ENCODE peak calls at places on chromosomes 1 and 21, in four cellular contexts. X, K, A and O are unnamed samples.

GRCh38 chr21:29215709-29216108 is 83.0 kb upstream of the BACH1 start:
- DNase-seq in A (no peak), K (no peak), X (no peak), O (no peak)

GRCh38 chr1:212284332-212284743 is 872 bp upstream of the PPP2R5A start:
- DNase-seq in K (peak), A (no peak), X (no peak), O (no peak)

GRCh38 chr1:111463029-111463683 is 10.6 kb upstream of the C1orf162 start:
- DNase-seq in K (no peak), A (no peak), X (no peak), O (peak)

GRCh38 chr1:214658785-214659184 is 55.8 kb downstream of the CENPF start:
- DNase-seq in X (no peak), K (peak), A (no peak), O (no peak)

GRCh38 chr1:55035904-55036303 is 3.4 kb upstream of the PCSK9 start:
- DNase-seq in K (no peak), X (no peak), A (no peak), O (no peak)

GRCh38 chr21:38815060-38815405 is 9.3 kb downstream of the ETS2 start:
- DNase-seq in K (no peak), X (no peak), A (no peak), O (no peak)

GRCh38 chr1:55402676-55403464 is 187.7 kb upstream of the USP24 start:
- DNase-seq in A (no peak), K (no peak), X (no peak), O (no peak)

GRCh38 chr1:230113605-230114241 is 46.7 kb downstream of the GALNT2 start:
- DNase-seq in A (no peak), X (peak), K (no peak), O (peak)

GRCh38 chr1:182446033-182446669 is 3.8 kb upstream of the RGSL1 start:
- DNase-seq in A (no peak), K (peak), X (no peak), O (peak)

GRCh38 chr1:178776553-178776952 is 51.5 kb downstream of the RALGPS2 start:
- DNase-seq in X (no peak), A (no peak), K (no peak), O (no peak)

GRCh38 chr1:39509360-39510009 is 18.0 kb downstream of the BMP8A start:
- DNase-seq in X (no peak), A (no peak), K (no peak), O (no peak)

GRCh38 chr21:20254964-20255363 is 743.2 kb upstream of the NCAM2 start:
- DNase-seq in X (no peak), A (no peak), K (no peak), O (no peak)

GRCh38 chr1:117076648-117077047 is 16.5 kb downstream of the TTF2 start:
- DNase-seq in A (no peak), X (no peak), K (no peak), O (no peak)

GRCh38 chr1:229141701-229142377 is 129.1 kb upstream of the RAB4A start:
- DNase-seq in A (no peak), X (no peak), K (no peak), O (no peak)

GRCh38 chr1:23394176-23394575 is 24.5 kb upstream of the ZNF436 start:
- DNase-seq in A (no peak), X (no peak), K (no peak), O (no peak)

GRCh38 chr1:156119503-156120209 is 5.1 kb downstream of the LMNA start:
- DNase-seq in X (peak), A (no peak), K (peak), O (peak)

GRCh38 chr1:200973937-200974657 is 49.4 kb downstream of the KIF21B start:
- DNase-seq in K (no peak), X (no peak), A (no peak), O (no peak)

GRCh38 chr1:243973169-243973568 is 77.9 kb upstream of the ZBTB18 start:
- DNase-seq in X (no peak), K (no peak), A (no peak), O (no peak)

GRCh38 chr1:33683913-33684312 is 180.0 kb upstream of the HMGB4 start:
- DNase-seq in A (no peak), K (no peak), X (no peak), O (no peak)

GRCh38 chr1:50422946-50423669 is at the start of gene DMRTA2:
- DNase-seq in A (no peak), K (no peak), X (no peak), O (no peak)

GRCh38 chr1:54480201-54480848 is 67.7 kb upstream of the ACOT11 start:
- DNase-seq in K (no peak), A (no peak), X (no peak), O (no peak)

GRCh38 chr1:40668769-40669525 is 3.5 kb upstream of the RIMS3 start:
- DNase-seq in A (no peak), K (peak), X (peak), O (peak)

GRCh38 chr1:105608713-105609112 is 1447.8 kb upstream of the PRMT6 start:
- DNase-seq in A (no peak), K (no peak), X (no peak), O (peak)

GRCh38 chr1:210907406-210907805 is 226.5 kb downstream of the KCNH1 start:
- DNase-seq in X (no peak), K (no peak), A (no peak), O (no peak)

GRCh38 chr1:51792864-51793263 is 85.7 kb downstream of the NRDC start:
- DNase-seq in A (no peak), K (no peak), X (no peak), O (no peak)
- TF ChIP-seq CTCF in A (no peak), K (no peak), X (no peak), O (no peak)

GRCh38 chr1:66436378-66437135 is 97.4 kb upstream of the SGIP1 start:
- DNase-seq in K (peak), A (no peak), X (no peak), O (peak)
- TF ChIP-seq CTCF in K (peak), A (no peak), X (no peak), O (no peak)

GRCh38 chr1:8797230-8797629 is 20.2 kb downstream of the RERE start:
- DNase-seq in K (no peak), X (no peak), A (no peak), O (peak)

GRCh38 chr1:8790987-8791386 is 26.5 kb downstream of the RERE start:
- DNase-seq in X (no peak), K (no peak), A (no peak), O (no peak)

GRCh38 chr1:8791819-8792218 is 25.6 kb downstream of the RERE start:
- DNase-seq in A (no peak), X (no peak), K (no peak), O (no peak)

GRCh38 chr1:8796812-8797211 is 20.6 kb downstream of the RERE start:
- DNase-seq in A (no peak), X (no peak), K (no peak), O (no peak)

GRCh38 chr1:8794605-8795004 is 22.8 kb downstream of the RERE start:
- DNase-seq in A (no peak), X (no peak), K (peak), O (no peak)
- TF ChIP-seq CTCF in A (no peak), X (no peak), K (no peak), O (no peak)

GRCh38 chr1:150186789-150187559 is 37.3 kb downstream of the PLEKHO1 start:
- DNase-seq in A (no peak), K (peak), X (no peak), O (peak)
- TF ChIP-seq CTCF in A (peak), K (peak), X (peak), O (peak)

GRCh38 chr21:31334648-31335121 is 9.4 kb downstream of the TIAM1 start:
- DNase-seq in A (no peak), X (no peak), K (no peak), O (no peak)
- TF ChIP-seq CTCF in A (no peak), X (no peak), K (no peak), O (no peak)

DNA sequence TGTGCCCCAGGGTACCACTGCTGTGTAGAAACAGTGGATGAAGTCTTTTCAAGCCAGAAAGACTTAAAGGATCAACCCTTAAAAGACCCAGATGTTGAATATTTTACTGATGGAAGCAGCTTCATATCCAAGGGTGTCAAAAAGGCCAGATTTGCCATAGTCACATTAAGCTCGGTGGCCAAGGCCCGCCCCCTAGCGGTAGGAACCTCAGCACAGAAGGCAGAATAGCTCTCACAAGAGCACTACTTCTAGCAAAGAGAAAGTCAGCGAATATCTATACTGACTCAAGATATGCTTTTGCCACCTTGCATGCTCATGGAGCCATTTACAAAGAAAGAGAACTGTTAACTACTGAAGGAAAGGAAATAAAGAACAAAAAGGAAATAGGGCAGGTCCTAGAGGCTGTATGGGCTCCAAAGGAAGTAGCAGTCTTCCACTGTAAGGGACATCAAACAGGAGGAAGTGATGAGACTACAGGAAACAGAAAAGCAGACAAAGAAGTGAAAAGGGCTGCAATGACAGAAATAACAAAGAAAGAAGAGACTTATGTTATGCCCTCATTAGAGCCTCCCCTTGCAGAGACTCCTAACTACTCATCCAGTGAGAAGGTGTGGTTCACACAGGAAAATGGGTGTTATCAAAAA is 90.5 kb downstream of the LIPI start:
- DNase-seq in A (no peak), K (no peak), X (no peak), O (peak)
- TF ChIP-seq CTCF in A (no peak), K (no peak), X (no peak), O (peak)

GRCh38 chr1:161483361-161483760 is 21.9 kb upstream of the FCGR2A start:
- DNase-seq in A (no peak), K (no peak), X (no peak), O (no peak)
- TF ChIP-seq CTCF in A (no peak), K (no peak), X (no peak), O (no peak)

DNA sequence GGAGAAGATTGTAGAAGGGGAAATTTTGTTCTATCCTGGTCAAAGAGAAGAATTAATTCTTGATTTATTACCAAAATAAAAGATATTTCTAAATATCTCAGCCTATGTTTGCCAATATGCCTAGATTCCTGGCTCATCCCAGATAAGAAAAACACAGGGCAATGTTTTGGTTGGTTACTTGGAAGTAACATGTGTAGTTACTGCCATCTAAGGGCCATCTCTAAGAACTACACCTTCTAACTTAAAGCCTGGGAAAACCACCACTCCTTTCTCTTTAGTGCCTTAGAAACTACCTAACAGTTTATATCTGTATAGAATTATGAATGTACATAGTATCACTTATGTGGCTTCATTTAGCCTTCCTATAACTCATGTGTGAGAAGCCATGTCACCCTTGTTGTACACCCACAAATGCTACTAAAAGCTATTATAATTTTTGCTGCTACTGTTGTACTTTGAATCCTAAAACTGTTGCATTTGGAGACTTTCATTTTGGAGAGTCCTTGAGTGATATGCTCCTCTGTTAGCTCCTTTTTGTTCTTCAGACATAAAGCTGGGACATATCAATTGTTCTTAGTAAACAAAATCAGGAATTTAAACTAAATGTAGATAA is 4.5 kb downstream of the AIM2 start:
- DNase-seq in A (no peak), X (no peak), K (peak), O (peak)
- TF ChIP-seq CTCF in A (peak), X (peak), K (peak), O (peak)